ENCODE peak calls at places on chromosomes 4 and X, in five cellular contexts. H is SW480, A is sciatic nerve, K is anterior cingulate cortex, V is astrocyte of the spinal cord. M is an unnamed sample.

GRCh38 chr4:153420361-153420760 is 45.8 kb upstream of the TMEM131L start:
- DNase-seq in H (no peak), V (no peak), A (no peak), K (no peak), M (no peak)

GRCh38 chr4:5051210-5051691 is at the start of gene STK32B:
- DNase-seq in H (no peak), A (peak; percentile 78), V (peak; percentile 62), K (no peak), M (no peak)

GRCh38 chr4:39976945-39977488 is 694 bp downstream of the PDS5A start:
- DNase-seq in H (peak; percentile 5), K (peak; percentile 68), V (peak; percentile 15), A (peak; percentile 71), M (peak; percentile 42)

GRCh38 chr4:8160233-8160560 is 1.6 kb upstream of the ABLIM2 start:
- DNase-seq in A (no peak), H (no peak), V (no peak), K (no peak), M (no peak)

GRCh38 chr4:147682755-147683154 is 1.2 kb downstream of the PRMT9 start:
- DNase-seq in A (no peak), H (no peak), K (no peak), V (no peak), M (no peak)

GRCh38 chr4:28148221-28148620 is 1287.6 kb downstream of the STIM2 start:
- DNase-seq in K (no peak), A (no peak), V (no peak), H (no peak), M (no peak)

GRCh38 chr4:186192068-186192751 is 843 bp downstream of the CYP4V2 start:
- DNase-seq in H (peak; percentile 57), A (peak; percentile 70), K (peak; percentile 63), V (peak; percentile 59), M (no peak)

GRCh38 chrX:56309881-56310280 is 77.7 kb downstream of the KLF8 start:
- DNase-seq in K (no peak), V (no peak), A (no peak), H (no peak), M (no peak)

GRCh38 chr4:138005486-138005885 is 236.7 kb downstream of the SLC7A11 start:
- DNase-seq in K (no peak), H (no peak), A (no peak), V (no peak), M (no peak)

GRCh38 chrX:71177327-71177726 is 32.7 kb downstream of the NLGN3 start:
- DNase-seq in K (no peak), V (no peak), H (no peak), A (no peak), M (no peak)

GRCh38 chr4:8610858-8611610 is 18.5 kb downstream of the CPZ start:
- DNase-seq in V (no peak), K (no peak), H (no peak), A (no peak), M (no peak)

M was measured in activated T-helper 2 cell treated with anti-CD3 and anti-CD28 coated beads, Interferon-gamma antibody, Interleukin-2, Interleukin-4, amounts not matched to agents 10 μg/mL and 5 μg/mL and 100 μg/mL, durations not matched to agents 14 hours and 24 hours and 36 hours.